ENCODE peak calls at places on chromosomes 5 and 9, in five cellular contexts. I is stomach, B is foreskin fibroblast, P is heart right ventricle, W is GM13977. Q is an unnamed sample.

GRCh38 chr5:129803403-129803802 is 55.5 kb downstream of the MINAR2 start:
- DNase-seq in B (no peak), I (no peak), P (no peak), W (no peak), Q (no peak)

GRCh38 chr5:143182901-143183820 is 220.3 kb downstream of the NR3C1 start:
- DNase-seq in P (peak), I (peak), B (no peak), W (peak), Q (no peak)

GRCh38 chr9:77953590-77953989 is 78.0 kb downstream of the GNAQ start:
- DNase-seq in W (no peak), B (peak), P (no peak), I (no peak), Q (no peak)

GRCh38 chr5:72478684-72479083 is 28.5 kb downstream of the ZNF366 start:
- DNase-seq in B (no peak), P (no peak), W (no peak), I (no peak), Q (no peak)

GRCh38 chr9:137369911-137370630 is 52.9 kb downstream of the EXD3 start:
- DNase-seq in W (no peak), P (no peak), B (no peak), I (no peak), Q (no peak)

GRCh38 chr9:76594764-76595410 is 135.9 kb downstream of the GCNT1 start:
- DNase-seq in B (no peak), I (no peak), P (no peak), W (no peak), Q (no peak)

GRCh38 chr5:132971483-132972435 is 8.3 kb upstream of the AFF4 start:
- DNase-seq in I (no peak), B (no peak), W (no peak), P (no peak), Q (no peak)

GRCh38 chr5:132227485-132228240 is at the start of gene P4HA2:
- DNase-seq in I (peak), B (peak), P (peak), W (peak), Q (peak)

GRCh38 chr5:77095189-77095588 is 8.1 kb upstream of the ZBED3 start:
- DNase-seq in B (no peak), P (no peak), I (no peak), W (no peak), Q (no peak)

GRCh38 chr9:107397076-107398049 is 92.2 kb downstream of the KLF4 start:
- DNase-seq in P (no peak), W (no peak), B (peak), I (peak), Q (no peak)

GRCh38 chr9:136665111-136665703 is 2.5 kb downstream of the EGFL7 start:
- DNase-seq in P (no peak), I (no peak), B (no peak), W (peak), Q (no peak)

GRCh38 chr5:140764177-140765020 is 21.5 kb upstream of the PCDHA1 start:
- DNase-seq in P (no peak), I (no peak), B (no peak), W (no peak), Q (no peak)

GRCh38 chr9:135287627-135288026 is 192.0 kb upstream of the PPP1R26 start:
- DNase-seq in B (no peak), P (no peak), I (no peak), W (no peak), Q (no peak)

GRCh38 chr9:4887556-4887955 is 94.8 kb downstream of the RCL1 start:
- DNase-seq in B (peak), P (peak), I (no peak), W (no peak), Q (no peak)

GRCh38 chr9:23524607-23525155 is 301.4 kb downstream of the ELAVL2 start:
- DNase-seq in P (no peak), W (no peak), B (no peak), I (no peak), Q (no peak)

GRCh38 chr9:137439158-137439714 is 1.9 kb downstream of the ENTPD8 start:
- DNase-seq in B (no peak), I (no peak), W (no peak), P (peak), Q (no peak)

GRCh38 chr9:119790022-119790421 is 420.8 kb upstream of the BRINP1 start:
- DNase-seq in P (no peak), B (no peak), I (no peak), W (no peak), Q (no peak)

GRCh38 chr5:35342664-35343063 is 112.4 kb upstream of the PRLR start:
- DNase-seq in B (no peak), W (no peak), P (no peak), I (no peak), Q (no peak)

GRCh38 chr5:35341189-35341588 is 110.9 kb upstream of the PRLR start:
- DNase-seq in W (no peak), I (no peak), P (no peak), B (no peak), Q (no peak)

GRCh38 chr5:35339616-35340100 is 109.4 kb upstream of the PRLR start:
- DNase-seq in I (no peak), B (no peak), W (no peak), P (no peak), Q (no peak)

GRCh38 chr5:35345222-35345621 is 114.9 kb upstream of the PRLR start:
- DNase-seq in P (no peak), I (no peak), B (no peak), W (no peak), Q (no peak)
- TF ChIP-seq CTCF in P (no peak), I (no peak), B (peak), W (peak), Q (no peak)

GRCh38 chr5:1799602-1800469 is at the start of gene MRPL36:
- DNase-seq in P (peak), W (peak), I (peak), B (peak), Q (peak)
- TF ChIP-seq CTCF in P (no peak), W (no peak), I (no peak), B (no peak), Q (no peak)

GRCh38 chr9:114389612-114390368 is 2.0 kb upstream of the AKNA start:
- DNase-seq in P (no peak), W (no peak), I (no peak), B (no peak), Q (no peak)
- TF ChIP-seq CTCF in P (no peak), W (peak), I (no peak), B (no peak), Q (no peak)

DNA sequence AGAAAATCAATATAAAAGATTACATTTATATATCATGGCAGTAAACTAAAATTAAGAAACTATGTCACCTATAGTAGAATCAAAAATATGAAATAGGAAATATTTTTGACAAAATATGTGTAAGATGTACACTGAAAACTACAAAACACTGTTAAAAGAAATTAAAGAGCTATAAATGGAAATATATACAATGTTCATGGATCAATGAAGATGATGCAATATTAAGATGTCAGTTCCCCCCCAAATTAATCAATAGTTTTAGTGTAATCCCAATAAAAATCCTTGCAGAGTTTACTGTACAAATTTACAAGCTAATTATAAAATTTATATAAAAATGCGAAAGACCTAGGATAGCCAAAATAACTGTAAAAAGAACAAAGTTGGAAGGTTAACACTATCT is 173.0 kb upstream of the ADRA1B start:
- DNase-seq in B (no peak), W (no peak), I (no peak), P (no peak), Q (no peak)
- TF ChIP-seq CTCF in B (no peak), W (no peak), I (no peak), P (no peak), Q (no peak)

GRCh38 chr5:170655920-170656319 is 127.6 kb upstream of the GABRP start:
- DNase-seq in I (no peak), B (no peak), P (peak), W (no peak), Q (no peak)
- TF ChIP-seq CTCF in I (no peak), B (no peak), P (no peak), W (no peak), Q (no peak)

GRCh38 chr5:179824745-179825112 is 4.0 kb downstream of the SQSTM1 start:
- DNase-seq in W (no peak), B (no peak), P (no peak), I (no peak), Q (no peak)

GRCh38 chr5:179825655-179826182 is 5.0 kb downstream of the SQSTM1 start:
- DNase-seq in W (no peak), P (no peak), I (no peak), B (no peak), Q (no peak)

GRCh38 chr5:179829732-179830435 is 9.2 kb downstream of the SQSTM1 start:
- DNase-seq in W (no peak), I (no peak), P (no peak), B (no peak), Q (no peak)

GRCh38 chr5:179828756-179829421 is 8.2 kb downstream of the SQSTM1 start:
- DNase-seq in B (no peak), P (no peak), W (no peak), I (no peak), Q (no peak)

GRCh38 chr5:179827684-179828083 is 7.0 kb downstream of the SQSTM1 start:
- DNase-seq in P (no peak), I (no peak), B (peak), W (no peak), Q (no peak)
- TF ChIP-seq CTCF in P (no peak), I (no peak), B (no peak), W (no peak), Q (no peak)

GRCh38 chr5:41637869-41638268 is 127.5 kb upstream of the PLCXD3 start:
- DNase-seq in P (no peak), B (no peak), W (no peak), I (no peak), Q (no peak)
- TF ChIP-seq CTCF in P (no peak), B (peak), W (no peak), I (no peak), Q (peak)

GRCh38 chr9:98118640-98119601 is at the start of gene TRIM14:
- DNase-seq in P (peak), B (peak), I (peak), W (peak), Q (peak)

GRCh38 chr9:98117984-98118639 is 910 bp downstream of the TRIM14 start:
- DNase-seq in B (peak), W (peak), I (peak), P (no peak), Q (no peak)

GRCh38 chr9:98120476-98120875 is 1.5 kb upstream of the TRIM14 start:
- DNase-seq in B (no peak), P (no peak), W (no peak), I (no peak), Q (no peak)

GRCh38 chr9:98124637-98125426 is 5.8 kb upstream of the TRIM14 start:
- DNase-seq in P (no peak), I (no peak), W (no peak), B (no peak), Q (no peak)

GRCh38 chr9:98121096-98121495 is 2.1 kb upstream of the TRIM14 start:
- DNase-seq in B (no peak), P (no peak), W (no peak), I (no peak), Q (no peak)
- TF ChIP-seq CTCF in B (no peak), P (no peak), W (no peak), I (no peak), Q (no peak)

Q was measured in endothelial cell.